ENCODE peak calls at places on chromosomes 11 and 22, in four cellular contexts. One of them, this sample, is unnamed.

GRCh38 chr11:107591446-107592236 is 694 bp downstream of the ELMOD1 start:
- DNase-seq in astrocyte of the hippocampus: peak; percentile 54
- DNase-seq in NCI-H524: peak; percentile 51
- DNase-seq in amygdala: peak; percentile 35
- DNase-seq in this sample: no peak

GRCh38 chr11:103659743-103660142 is 376.7 kb upstream of the DDI1 start:
- DNase-seq in astrocyte of the hippocampus: no peak
- DNase-seq in amygdala: no peak
- DNase-seq in NCI-H524: no peak
- DNase-seq in this sample: no peak

GRCh38 chr11:31131760-31132159 is 237.8 kb downstream of the DCDC1 start:
- DNase-seq in amygdala: no peak
- DNase-seq in NCI-H524: no peak
- DNase-seq in astrocyte of the hippocampus: no peak
- DNase-seq in this sample: no peak

GRCh38 chr11:65539401-65540289 is 14.8 kb downstream of the SCYL1 start:
- DNase-seq in astrocyte of the hippocampus: no peak
- DNase-seq in NCI-H524: no peak
- DNase-seq in amygdala: no peak
- DNase-seq in this sample: no peak

GRCh38 chr22:35306350-35306967 is 6.8 kb downstream of the TOM1 start:
- DNase-seq in amygdala: no peak
- DNase-seq in NCI-H524: no peak
- DNase-seq in astrocyte of the hippocampus: peak; percentile 26
- DNase-seq in this sample: no peak

GRCh38 chr11:13679768-13680167 is 11.3 kb downstream of the FAR1 start:
- DNase-seq in amygdala: no peak
- DNase-seq in NCI-H524: no peak
- DNase-seq in astrocyte of the hippocampus: no peak
- DNase-seq in this sample: no peak

GRCh38 chr11:69914286-69915150 is 95.3 kb upstream of the FGF3 start:
- DNase-seq in astrocyte of the hippocampus: no peak
- DNase-seq in amygdala: no peak
- DNase-seq in NCI-H524: no peak
- DNase-seq in this sample: no peak

GRCh38 chr11:72015511-72016061 is 16.9 kb downstream of the IL18BP start:
- DNase-seq in astrocyte of the hippocampus: peak; percentile 39
- DNase-seq in NCI-H524: peak; percentile 23
- DNase-seq in amygdala: no peak
- DNase-seq in this sample: no peak

GRCh38 chr22:49776891-49777290 is 50.8 kb downstream of the BRD1 start:
- DNase-seq in NCI-H524: no peak
- DNase-seq in astrocyte of the hippocampus: no peak
- DNase-seq in amygdala: no peak
- DNase-seq in this sample: no peak

GRCh38 chr11:117199061-117199915 is at the start of gene TAGLN:
- DNase-seq in astrocyte of the hippocampus: peak; percentile 99
- DNase-seq in NCI-H524: no peak
- DNase-seq in amygdala: no peak
- DNase-seq in this sample: no peak

GRCh38 chr22:26554956-26555355 is 35.0 kb downstream of the TPST2 start:
- DNase-seq in astrocyte of the hippocampus: no peak
- DNase-seq in NCI-H524: no peak
- DNase-seq in amygdala: no peak
- DNase-seq in this sample: no peak

GRCh38 chr11:130523609-130524008 is 75.2 kb downstream of the ADAMTS15 start:
- DNase-seq in amygdala: no peak
- DNase-seq in NCI-H524: no peak
- DNase-seq in astrocyte of the hippocampus: peak; percentile 82
- DNase-seq in this sample: no peak

GRCh38 chr11:46895821-46896220 is 22.5 kb downstream of the LRP4 start:
- DNase-seq in NCI-H524: no peak
- DNase-seq in astrocyte of the hippocampus: peak; percentile 91
- DNase-seq in amygdala: peak; percentile 29
- DNase-seq in this sample: peak; percentile 40

GRCh38 chr22:18968011-18968749 is 32.1 kb upstream of the PRODH start:
- DNase-seq in NCI-H524: no peak
- DNase-seq in amygdala: no peak
- DNase-seq in astrocyte of the hippocampus: peak; percentile 64
- DNase-seq in this sample: no peak

GRCh38 chr11:34064291-34064690 is 12.8 kb downstream of the CAPRIN1 start:
- DNase-seq in NCI-H524: no peak
- DNase-seq in amygdala: no peak
- DNase-seq in astrocyte of the hippocampus: no peak
- DNase-seq in this sample: no peak

GRCh38 chr11:69970785-69971535 is 107.2 kb upstream of the ANO1 start:
- DNase-seq in astrocyte of the hippocampus: no peak
- DNase-seq in NCI-H524: no peak
- DNase-seq in amygdala: no peak
- DNase-seq in this sample: no peak

GRCh38 chr22:40216041-40216756 is 38.5 kb downstream of the TNRC6B start:
- DNase-seq in NCI-H524: no peak
- DNase-seq in amygdala: no peak
- DNase-seq in astrocyte of the hippocampus: no peak
- DNase-seq in this sample: no peak

GRCh38 chr22:30810105-30810504 is 115.4 kb downstream of the OSBP2 start:
- DNase-seq in amygdala: no peak
- DNase-seq in NCI-H524: no peak
- DNase-seq in astrocyte of the hippocampus: no peak
- DNase-seq in this sample: no peak

GRCh38 chr22:44892803-44893730 is 116.7 kb downstream of the PHF21B start:
- DNase-seq in astrocyte of the hippocampus: no peak
- DNase-seq in amygdala: no peak
- DNase-seq in NCI-H524: no peak
- DNase-seq in this sample: no peak

GRCh38 chr11:18115360-18116127 is 9.7 kb upstream of the SAAL1 start:
- DNase-seq in NCI-H524: peak; percentile 78
- DNase-seq in amygdala: peak; percentile 32
- DNase-seq in astrocyte of the hippocampus: peak; percentile 77
- DNase-seq in this sample: peak; percentile 14

This sample was measured in DMS 273 treated with DMSO at 0.1 percent for 48 hours.